ENCODE peak calls at places on chromosomes 7 and 10, in seven cellular contexts. One of them, this sample, is unnamed.

GRCh38 chr10:50739618-50740350 is at the start of gene ASAH2B:
- DNase-seq in AG08396: peak
- DNase-seq in GM12865: peak
- DNase-seq in stimulated activated CD4-positive, alpha-beta T cell treated with anti-CD3 and anti-CD28 coated beads, Interleukin-12 subunit alpha, Interleukin-12 subunit beta, amount 100 ng/mL, for 4 hours: peak
- DNase-seq in HCEC 1CT: peak
- DNase-seq in ureter: peak
- DNase-seq in CD8-positive, alpha-beta T cell: peak
- DNase-seq in this sample: peak

GRCh38 chr10:1737222-1738061 is at the start of gene ADARB2:
- DNase-seq in AG08396: no peak
- DNase-seq in GM12865: peak
- DNase-seq in stimulated activated CD4-positive, alpha-beta T cell treated with anti-CD3 and anti-CD28 coated beads, Interleukin-12 subunit alpha, Interleukin-12 subunit beta, amount 100 ng/mL, for 4 hours: peak
- DNase-seq in HCEC 1CT: no peak
- DNase-seq in ureter: no peak
- DNase-seq in CD8-positive, alpha-beta T cell: no peak
- DNase-seq in this sample: no peak

GRCh38 chr10:109957092-109957797 is 33.9 kb upstream of the XPNPEP1 start:
- DNase-seq in AG08396: no peak
- DNase-seq in GM12865: peak
- DNase-seq in stimulated activated CD4-positive, alpha-beta T cell treated with anti-CD3 and anti-CD28 coated beads, Interleukin-12 subunit alpha, Interleukin-12 subunit beta, amount 100 ng/mL, for 4 hours: no peak
- DNase-seq in HCEC 1CT: no peak
- DNase-seq in ureter: no peak
- DNase-seq in CD8-positive, alpha-beta T cell: no peak
- DNase-seq in this sample: no peak

GRCh38 chr7:1990001-1990670 is 242.6 kb downstream of the MAD1L1 start:
- DNase-seq in AG08396: no peak
- DNase-seq in GM12865: no peak
- DNase-seq in stimulated activated CD4-positive, alpha-beta T cell treated with anti-CD3 and anti-CD28 coated beads, Interleukin-12 subunit alpha, Interleukin-12 subunit beta, amount 100 ng/mL, for 4 hours: no peak
- DNase-seq in HCEC 1CT: no peak
- DNase-seq in ureter: no peak
- DNase-seq in CD8-positive, alpha-beta T cell: no peak
- DNase-seq in this sample: no peak

GRCh38 chr10:125479059-125479458 is 203.9 kb downstream of the TEX36 start:
- DNase-seq in AG08396: no peak
- DNase-seq in GM12865: no peak
- DNase-seq in stimulated activated CD4-positive, alpha-beta T cell treated with anti-CD3 and anti-CD28 coated beads, Interleukin-12 subunit alpha, Interleukin-12 subunit beta, amount 100 ng/mL, for 4 hours: no peak
- DNase-seq in HCEC 1CT: no peak
- DNase-seq in ureter: no peak
- DNase-seq in CD8-positive, alpha-beta T cell: no peak
- DNase-seq in this sample: peak

GRCh38 chr7:150322833-150323681 is at the start of the genes ACTR3C and LRRC61:
- DNase-seq in AG08396: no peak
- DNase-seq in GM12865: peak
- DNase-seq in stimulated activated CD4-positive, alpha-beta T cell treated with anti-CD3 and anti-CD28 coated beads, Interleukin-12 subunit alpha, Interleukin-12 subunit beta, amount 100 ng/mL, for 4 hours: peak
- DNase-seq in HCEC 1CT: no peak
- DNase-seq in ureter: no peak
- DNase-seq in CD8-positive, alpha-beta T cell: peak
- DNase-seq in this sample: peak

GRCh38 chr7:157273208-157274202 is 63.3 kb upstream of the DNAJB6 start:
- DNase-seq in AG08396: peak
- DNase-seq in GM12865: peak
- DNase-seq in stimulated activated CD4-positive, alpha-beta T cell treated with anti-CD3 and anti-CD28 coated beads, Interleukin-12 subunit alpha, Interleukin-12 subunit beta, amount 100 ng/mL, for 4 hours: peak
- DNase-seq in HCEC 1CT: peak
- DNase-seq in ureter: peak
- DNase-seq in CD8-positive, alpha-beta T cell: peak
- DNase-seq in this sample: peak

GRCh38 chr10:9957352-9957751 is 1060.3 kb upstream of the CELF2 start:
- DNase-seq in AG08396: no peak
- DNase-seq in GM12865: no peak
- DNase-seq in stimulated activated CD4-positive, alpha-beta T cell treated with anti-CD3 and anti-CD28 coated beads, Interleukin-12 subunit alpha, Interleukin-12 subunit beta, amount 100 ng/mL, for 4 hours: no peak
- DNase-seq in HCEC 1CT: peak
- DNase-seq in ureter: no peak
- DNase-seq in CD8-positive, alpha-beta T cell: no peak
- DNase-seq in this sample: no peak

GRCh38 chr7:129144095-129144833 is at the start of gene TSPAN33:
- DNase-seq in AG08396: peak
- DNase-seq in GM12865: peak
- DNase-seq in stimulated activated CD4-positive, alpha-beta T cell treated with anti-CD3 and anti-CD28 coated beads, Interleukin-12 subunit alpha, Interleukin-12 subunit beta, amount 100 ng/mL, for 4 hours: peak
- DNase-seq in HCEC 1CT: peak
- DNase-seq in ureter: peak
- DNase-seq in CD8-positive, alpha-beta T cell: peak
- DNase-seq in this sample: peak

GRCh38 chr7:97130417-97131139 is 13.1 kb downstream of the SDHAF3 start:
- DNase-seq in AG08396: no peak
- DNase-seq in GM12865: no peak
- DNase-seq in stimulated activated CD4-positive, alpha-beta T cell treated with anti-CD3 and anti-CD28 coated beads, Interleukin-12 subunit alpha, Interleukin-12 subunit beta, amount 100 ng/mL, for 4 hours: no peak
- DNase-seq in HCEC 1CT: no peak
- DNase-seq in ureter: no peak
- DNase-seq in CD8-positive, alpha-beta T cell: no peak
- DNase-seq in this sample: no peak

GRCh38 chr10:34494012-34494411 is 321.1 kb downstream of the PARD3 start:
- DNase-seq in AG08396: no peak
- DNase-seq in GM12865: no peak
- DNase-seq in stimulated activated CD4-positive, alpha-beta T cell treated with anti-CD3 and anti-CD28 coated beads, Interleukin-12 subunit alpha, Interleukin-12 subunit beta, amount 100 ng/mL, for 4 hours: no peak
- DNase-seq in HCEC 1CT: no peak
- DNase-seq in ureter: no peak
- DNase-seq in CD8-positive, alpha-beta T cell: no peak
- DNase-seq in this sample: no peak

GRCh38 chr7:116669769-116670168 is 2.2 kb upstream of the MET start:
- DNase-seq in AG08396: no peak
- DNase-seq in GM12865: no peak
- DNase-seq in stimulated activated CD4-positive, alpha-beta T cell treated with anti-CD3 and anti-CD28 coated beads, Interleukin-12 subunit alpha, Interleukin-12 subunit beta, amount 100 ng/mL, for 4 hours: no peak
- DNase-seq in HCEC 1CT: no peak
- DNase-seq in ureter: no peak
- DNase-seq in CD8-positive, alpha-beta T cell: no peak
- DNase-seq in this sample: no peak

GRCh38 chr10:103510791-103511757 is 17.6 kb downstream of the NEURL1 start:
- DNase-seq in AG08396: no peak
- DNase-seq in GM12865: no peak
- DNase-seq in stimulated activated CD4-positive, alpha-beta T cell treated with anti-CD3 and anti-CD28 coated beads, Interleukin-12 subunit alpha, Interleukin-12 subunit beta, amount 100 ng/mL, for 4 hours: no peak
- DNase-seq in HCEC 1CT: no peak
- DNase-seq in ureter: no peak
- DNase-seq in CD8-positive, alpha-beta T cell: no peak
- DNase-seq in this sample: no peak

GRCh38 chr10:127911218-127911866 is 4.4 kb downstream of the PTPRE start:
- DNase-seq in AG08396: no peak
- DNase-seq in GM12865: no peak
- DNase-seq in stimulated activated CD4-positive, alpha-beta T cell treated with anti-CD3 and anti-CD28 coated beads, Interleukin-12 subunit alpha, Interleukin-12 subunit beta, amount 100 ng/mL, for 4 hours: no peak
- DNase-seq in HCEC 1CT: no peak
- DNase-seq in ureter: no peak
- DNase-seq in CD8-positive, alpha-beta T cell: no peak
- DNase-seq in this sample: no peak

GRCh38 chr10:70169661-70170364 is 501 bp downstream of the SAR1A start:
- DNase-seq in AG08396: no peak
- DNase-seq in GM12865: no peak
- DNase-seq in stimulated activated CD4-positive, alpha-beta T cell treated with anti-CD3 and anti-CD28 coated beads, Interleukin-12 subunit alpha, Interleukin-12 subunit beta, amount 100 ng/mL, for 4 hours: no peak
- DNase-seq in HCEC 1CT: peak
- DNase-seq in ureter: no peak
- DNase-seq in CD8-positive, alpha-beta T cell: no peak
- DNase-seq in this sample: peak

GRCh38 chr7:130032698-130033097 is 18.5 kb downstream of the ZC3HC1 start:
- DNase-seq in AG08396: no peak
- DNase-seq in GM12865: no peak
- DNase-seq in stimulated activated CD4-positive, alpha-beta T cell treated with anti-CD3 and anti-CD28 coated beads, Interleukin-12 subunit alpha, Interleukin-12 subunit beta, amount 100 ng/mL, for 4 hours: no peak
- DNase-seq in HCEC 1CT: no peak
- DNase-seq in ureter: no peak
- DNase-seq in CD8-positive, alpha-beta T cell: no peak
- DNase-seq in this sample: no peak

GRCh38 chr10:69240455-69240854 is 20.3 kb downstream of the HKDC1 start:
- DNase-seq in AG08396: no peak
- DNase-seq in GM12865: no peak
- DNase-seq in stimulated activated CD4-positive, alpha-beta T cell treated with anti-CD3 and anti-CD28 coated beads, Interleukin-12 subunit alpha, Interleukin-12 subunit beta, amount 100 ng/mL, for 4 hours: no peak
- DNase-seq in HCEC 1CT: no peak
- DNase-seq in ureter: no peak
- DNase-seq in CD8-positive, alpha-beta T cell: no peak
- DNase-seq in this sample: no peak